ENCODE peak calls at places on chromosomes 16 and 17, in four cellular contexts. One of them, this sample, is unnamed.

GRCh38 chr17:65559802-65560627 is 1.4 kb downstream of the AXIN2 start:
- DNase-seq in H9: peak
- DNase-seq in IMR-90: no peak
- DNase-seq in neuronal stem cell: no peak
- DNase-seq in this sample: peak

GRCh38 chr17:66995944-66996343 is 31.4 kb downstream of the CACNG4 start:
- DNase-seq in H9: no peak
- DNase-seq in IMR-90: no peak
- DNase-seq in neuronal stem cell: no peak
- DNase-seq in this sample: no peak

GRCh38 chr17:19306160-19307111 is 56.1 kb downstream of the B9D1 start:
- DNase-seq in H9: no peak
- DNase-seq in IMR-90: no peak
- DNase-seq in neuronal stem cell: no peak
- DNase-seq in this sample: no peak

GRCh38 chr17:48127371-48128051 is 19.9 kb downstream of the SNX11 start:
- DNase-seq in H9: no peak
- DNase-seq in IMR-90: no peak
- DNase-seq in neuronal stem cell: no peak
- DNase-seq in this sample: no peak

GRCh38 chr16:75087040-75087979 is 29.3 kb downstream of the LDHD start:
- DNase-seq in H9: no peak
- DNase-seq in IMR-90: peak
- DNase-seq in neuronal stem cell: no peak
- DNase-seq in this sample: no peak

GRCh38 chr17:27294689-27295630 is 1.0 kb downstream of the WSB1 start:
- DNase-seq in H9: peak
- DNase-seq in IMR-90: peak
- DNase-seq in neuronal stem cell: peak
- DNase-seq in this sample: no peak

GRCh38 chr17:21674242-21674731 is 18.0 kb upstream of the KCNJ18 start:
- DNase-seq in H9: peak
- DNase-seq in IMR-90: no peak
- DNase-seq in neuronal stem cell: no peak
- DNase-seq in this sample: no peak

GRCh38 chr17:53627511-53627910 is 195.2 kb upstream of the KIF2B start:
- DNase-seq in H9: no peak
- DNase-seq in IMR-90: peak
- DNase-seq in neuronal stem cell: no peak
- DNase-seq in this sample: no peak

GRCh38 chr17:19320876-19321275 is 41.6 kb downstream of the B9D1 start:
- DNase-seq in H9: no peak
- DNase-seq in IMR-90: no peak
- DNase-seq in neuronal stem cell: no peak
- DNase-seq in this sample: no peak

GRCh38 chr17:66304304-66305174 is 2.1 kb downstream of the PRKCA start:
- DNase-seq in H9: peak
- DNase-seq in IMR-90: no peak
- DNase-seq in neuronal stem cell: peak
- DNase-seq in this sample: no peak

GRCh38 chr16:17173134-17173729 is 297.5 kb downstream of the XYLT1 start:
- DNase-seq in H9: no peak
- DNase-seq in IMR-90: peak
- DNase-seq in neuronal stem cell: no peak
- DNase-seq in this sample: no peak

GRCh38 chr16:19005561-19006445 is 22.1 kb downstream of the TMC7 start:
- DNase-seq in H9: peak
- DNase-seq in IMR-90: peak
- DNase-seq in neuronal stem cell: no peak
- DNase-seq in this sample: peak

GRCh38 chr17:31541559-31541958 is 150.1 kb downstream of the RAB11FIP4 start:
- DNase-seq in H9: peak
- DNase-seq in IMR-90: no peak
- DNase-seq in neuronal stem cell: no peak
- DNase-seq in this sample: peak

GRCh38 chr17:59361386-59361785 is 29.9 kb downstream of the YPEL2 start:
- DNase-seq in H9: no peak
- DNase-seq in IMR-90: peak
- DNase-seq in neuronal stem cell: no peak
- DNase-seq in this sample: no peak

GRCh38 chr16:60792437-60792836 is 1243.8 kb downstream of the CDH8 start:
- DNase-seq in H9: no peak
- DNase-seq in IMR-90: no peak
- DNase-seq in neuronal stem cell: no peak
- DNase-seq in this sample: no peak

GRCh38 chr17:41697122-41697962 is 8.7 kb downstream of the EIF1 start:
- DNase-seq in H9: no peak
- DNase-seq in IMR-90: peak
- DNase-seq in neuronal stem cell: no peak
- DNase-seq in this sample: no peak

GRCh38 chr16:14509675-14510132 is 120.4 kb downstream of the PARN start:
- DNase-seq in H9: no peak
- DNase-seq in IMR-90: no peak
- DNase-seq in neuronal stem cell: no peak
- DNase-seq in this sample: no peak

GRCh38 chr16:83095926-83096692 is 469.3 kb downstream of the CDH13 start:
- DNase-seq in H9: no peak
- DNase-seq in IMR-90: peak
- DNase-seq in neuronal stem cell: no peak
- DNase-seq in this sample: no peak

GRCh38 chr17:74749262-74750038 is 1.0 kb downstream of the NHERF1 start:
- DNase-seq in H9: no peak
- DNase-seq in IMR-90: no peak
- DNase-seq in neuronal stem cell: no peak
- DNase-seq in this sample: no peak

GRCh38 chr17:7177210-7177953 is 1.8 kb downstream of the ASGR1 start:
- DNase-seq in H9: peak
- DNase-seq in IMR-90: peak
- DNase-seq in neuronal stem cell: peak
- DNase-seq in this sample: peak

GRCh38 chr17:13792314-13792713 is 190.6 kb upstream of the HS3ST3A1 start:
- DNase-seq in H9: no peak
- DNase-seq in IMR-90: peak
- DNase-seq in neuronal stem cell: no peak
- DNase-seq in this sample: no peak

GRCh38 chr17:50221500-50222480 is 20.4 kb upstream of the COL1A1 start:
- DNase-seq in H9: no peak
- DNase-seq in IMR-90: peak
- DNase-seq in neuronal stem cell: no peak
- DNase-seq in this sample: no peak

GRCh38 chr17:76506408-76507328 is 5.4 kb upstream of the RHBDF2 start:
- DNase-seq in H9: peak
- DNase-seq in IMR-90: peak
- DNase-seq in neuronal stem cell: peak
- DNase-seq in this sample: peak

GRCh38 chr16:3469736-3470135 is 25.6 kb downstream of the C16orf90 start:
- DNase-seq in H9: no peak
- DNase-seq in IMR-90: no peak
- DNase-seq in neuronal stem cell: no peak
- DNase-seq in this sample: no peak

GRCh38 chr16:67199011-67199807 is at the start of gene ELMO3:
- DNase-seq in H9: peak
- DNase-seq in IMR-90: no peak
- DNase-seq in neuronal stem cell: peak
- DNase-seq in this sample: no peak
- H3K18ac ChIP-seq in H9: no peak
- H3K18ac ChIP-seq in IMR-90: no peak
- H3K18ac ChIP-seq in neuronal stem cell: peak
- H3K18ac ChIP-seq in this sample: peak

GRCh38 chr17:82031303-82031884 is at the start of gene RAC3:
- DNase-seq in H9: no peak
- DNase-seq in IMR-90: peak
- DNase-seq in neuronal stem cell: peak
- DNase-seq in this sample: no peak
- H3K18ac ChIP-seq in H9: peak
- H3K18ac ChIP-seq in IMR-90: no peak
- H3K18ac ChIP-seq in neuronal stem cell: peak
- H3K18ac ChIP-seq in this sample: peak

GRCh38 chr16:11047939-11048500 is 103.7 kb downstream of the CLEC16A start:
- DNase-seq in H9: no peak
- DNase-seq in IMR-90: no peak
- DNase-seq in neuronal stem cell: no peak
- DNase-seq in this sample: no peak

GRCh38 chr16:11045846-11046245 is 101.5 kb downstream of the CLEC16A start:
- DNase-seq in H9: no peak
- DNase-seq in IMR-90: peak
- DNase-seq in neuronal stem cell: no peak
- DNase-seq in this sample: no peak

GRCh38 chr16:11049396-11050059 is 105.2 kb downstream of the CLEC16A start:
- DNase-seq in H9: peak
- DNase-seq in IMR-90: no peak
- DNase-seq in neuronal stem cell: no peak
- DNase-seq in this sample: no peak

GRCh38 chr16:11045441-11045840 is 101.1 kb downstream of the CLEC16A start:
- DNase-seq in H9: no peak
- DNase-seq in IMR-90: no peak
- DNase-seq in neuronal stem cell: no peak
- DNase-seq in this sample: no peak

GRCh38 chr16:11047057-11047456 is 102.7 kb downstream of the CLEC16A start:
- DNase-seq in H9: no peak
- DNase-seq in IMR-90: peak
- DNase-seq in neuronal stem cell: no peak
- DNase-seq in this sample: no peak
- H3K18ac ChIP-seq in H9: no peak
- H3K18ac ChIP-seq in IMR-90: peak
- H3K18ac ChIP-seq in neuronal stem cell: no peak
- H3K18ac ChIP-seq in this sample: no peak

GRCh38 chr16:88353691-88354090 is 29.1 kb upstream of the ZNF469 start:
- DNase-seq in H9: no peak
- DNase-seq in IMR-90: no peak
- DNase-seq in neuronal stem cell: no peak
- DNase-seq in this sample: no peak
- H3K18ac ChIP-seq in H9: no peak
- H3K18ac ChIP-seq in IMR-90: no peak
- H3K18ac ChIP-seq in neuronal stem cell: no peak
- H3K18ac ChIP-seq in this sample: no peak

DNA sequence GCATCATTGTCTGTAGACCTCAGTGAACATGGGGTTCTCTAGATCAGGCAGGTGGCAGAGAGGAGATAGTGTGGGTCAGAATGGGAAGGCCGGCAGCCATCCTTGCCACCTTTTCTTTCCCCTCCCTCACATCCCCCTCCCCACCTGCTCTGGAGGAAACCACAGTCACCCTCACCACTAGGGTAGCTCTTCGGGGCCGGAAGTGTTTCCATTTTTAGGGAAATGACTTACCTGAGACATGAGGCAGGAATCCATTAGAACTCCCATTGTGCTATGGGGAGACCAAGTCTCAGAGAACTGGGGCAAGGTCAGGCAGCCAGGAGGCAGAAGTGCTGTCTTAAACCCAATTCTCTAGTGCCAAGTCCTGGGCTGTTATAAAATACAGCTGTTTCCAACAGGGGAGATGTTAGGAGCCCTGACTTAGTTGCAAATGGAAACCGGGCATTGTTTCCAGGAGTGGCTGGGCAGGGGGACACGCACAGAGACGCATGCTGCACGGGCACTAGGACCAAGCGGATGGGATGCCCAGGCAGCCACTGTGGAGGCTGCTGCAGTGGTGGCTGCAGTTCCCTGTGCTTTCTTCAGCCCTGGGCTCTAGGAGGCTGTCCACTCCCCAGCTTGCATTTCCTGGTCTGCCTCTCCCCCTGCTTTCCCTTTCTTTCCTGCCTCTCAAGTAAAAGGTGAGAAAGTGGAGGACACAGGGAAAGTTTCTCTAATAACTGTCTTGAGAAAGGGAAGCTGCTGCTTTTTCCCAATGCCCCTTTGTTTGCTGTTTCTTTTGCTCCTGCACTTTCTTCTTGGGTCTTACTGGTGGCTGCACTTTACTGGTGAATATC is 2.8 kb downstream of the HAS3 start:
- DNase-seq in H9: peak
- DNase-seq in IMR-90: no peak
- DNase-seq in neuronal stem cell: no peak
- DNase-seq in this sample: no peak
- H3K18ac ChIP-seq in H9: peak
- H3K18ac ChIP-seq in IMR-90: no peak
- H3K18ac ChIP-seq in neuronal stem cell: no peak
- H3K18ac ChIP-seq in this sample: peak

GRCh38 chr17:43832976-43833829 is at the start of gene MPP3:
- DNase-seq in H9: peak
- DNase-seq in IMR-90: peak
- DNase-seq in neuronal stem cell: peak
- DNase-seq in this sample: peak
- H3K18ac ChIP-seq in H9: no peak
- H3K18ac ChIP-seq in IMR-90: no peak
- H3K18ac ChIP-seq in neuronal stem cell: peak
- H3K18ac ChIP-seq in this sample: peak

GRCh38 chr17:73308017-73308823 is 3.6 kb downstream of the CDC42EP4 start:
- DNase-seq in H9: no peak
- DNase-seq in IMR-90: peak
- DNase-seq in neuronal stem cell: no peak
- DNase-seq in this sample: no peak
- H3K18ac ChIP-seq in H9: no peak
- H3K18ac ChIP-seq in IMR-90: peak
- H3K18ac ChIP-seq in neuronal stem cell: peak
- H3K18ac ChIP-seq in this sample: peak